ENCODE peak calls at places on chromosomes 13 and 19, in four cellular contexts. One of them, this sample, is unnamed.

GRCh38 chr13:40452741-40453665 is 213.4 kb downstream of the FOXO1 start:
- DNase-seq in A549: no peak
- DNase-seq in GM12878: no peak
- DNase-seq in fibroblast of lung: peak
- DNase-seq in this sample: peak

GRCh38 chr19:49212302-49212701 is 54.7 kb downstream of the TRPM4 start:
- DNase-seq in A549: no peak
- DNase-seq in GM12878: no peak
- DNase-seq in fibroblast of lung: no peak
- DNase-seq in this sample: no peak

GRCh38 chr13:44252938-44253337 is 120.7 kb upstream of the SERP2 start:
- DNase-seq in A549: no peak
- DNase-seq in GM12878: no peak
- DNase-seq in fibroblast of lung: no peak
- DNase-seq in this sample: no peak

GRCh38 chr19:7925171-7925837 is 631 bp downstream of the CTXN1 start:
- DNase-seq in A549: peak
- DNase-seq in GM12878: no peak
- DNase-seq in fibroblast of lung: peak
- DNase-seq in this sample: peak

GRCh38 chr13:64774915-64775314 is 2455.2 kb downstream of the PCDH9 start:
- DNase-seq in A549: no peak
- DNase-seq in GM12878: no peak
- DNase-seq in fibroblast of lung: no peak
- DNase-seq in this sample: no peak

GRCh38 chr19:51296331-51297093 is 14.9 kb upstream of the IGLON5 start:
- DNase-seq in A549: no peak
- DNase-seq in GM12878: no peak
- DNase-seq in fibroblast of lung: no peak
- DNase-seq in this sample: no peak

GRCh38 chr13:44199627-44200207 is 173.9 kb upstream of the SERP2 start:
- DNase-seq in A549: no peak
- DNase-seq in GM12878: no peak
- DNase-seq in fibroblast of lung: no peak
- DNase-seq in this sample: no peak

GRCh38 chr13:30869491-30869890 is 36.6 kb upstream of the MEDAG start:
- DNase-seq in A549: no peak
- DNase-seq in GM12878: no peak
- DNase-seq in fibroblast of lung: peak
- DNase-seq in this sample: peak

GRCh38 chr13:32117696-32118095 is 86.1 kb downstream of the FRY start:
- DNase-seq in A549: no peak
- DNase-seq in GM12878: no peak
- DNase-seq in fibroblast of lung: no peak
- DNase-seq in this sample: no peak

GRCh38 chr13:97192166-97192565 is 30.0 kb upstream of the MBNL2 start:
- DNase-seq in A549: no peak
- DNase-seq in GM12878: no peak
- DNase-seq in fibroblast of lung: no peak
- DNase-seq in this sample: no peak

GRCh38 chr13:91046715-91047327 is 300.7 kb upstream of the MIR17HG start:
- DNase-seq in A549: no peak
- DNase-seq in GM12878: no peak
- DNase-seq in fibroblast of lung: no peak
- DNase-seq in this sample: no peak

GRCh38 chr19:35845215-35846037 is 6.9 kb downstream of the NPHS1 start:
- DNase-seq in A549: peak
- DNase-seq in GM12878: no peak
- DNase-seq in fibroblast of lung: no peak
- DNase-seq in this sample: peak

GRCh38 chr19:33674575-33675367 is 53.0 kb downstream of the CHST8 start:
- DNase-seq in A549: no peak
- DNase-seq in GM12878: no peak
- DNase-seq in fibroblast of lung: no peak
- DNase-seq in this sample: no peak

GRCh38 chr19:50657672-50658437 is 8.6 kb downstream of the C19orf81 start:
- DNase-seq in A549: peak
- DNase-seq in GM12878: peak
- DNase-seq in fibroblast of lung: peak
- DNase-seq in this sample: peak

GRCh38 chr19:37303591-37304171 is 67.2 kb upstream of the ZNF527 start:
- DNase-seq in A549: no peak
- DNase-seq in GM12878: no peak
- DNase-seq in fibroblast of lung: no peak
- DNase-seq in this sample: no peak

GRCh38 chr19:32345261-32346207 is at the start of gene ZNF507:
- DNase-seq in A549: peak
- DNase-seq in GM12878: no peak
- DNase-seq in fibroblast of lung: peak
- DNase-seq in this sample: peak

GRCh38 chr13:24660023-24660806 is 20.0 kb upstream of the ATP12A start:
- DNase-seq in A549: no peak
- DNase-seq in GM12878: no peak
- DNase-seq in fibroblast of lung: no peak
- DNase-seq in this sample: no peak

GRCh38 chr19:3670796-3671679 is 29.2 kb downstream of the PIP5K1C start:
- DNase-seq in A549: no peak
- DNase-seq in GM12878: no peak
- DNase-seq in fibroblast of lung: peak
- DNase-seq in this sample: peak

GRCh38 chr19:38059897-38060296 is 152.9 kb downstream of the SIPA1L3 start:
- DNase-seq in A549: no peak
- DNase-seq in GM12878: no peak
- DNase-seq in fibroblast of lung: no peak
- DNase-seq in this sample: no peak

GRCh38 chr19:41265376-41266153 is 1.4 kb downstream of the HNRNPUL1 start:
- DNase-seq in A549: peak
- DNase-seq in GM12878: no peak
- DNase-seq in fibroblast of lung: peak
- DNase-seq in this sample: peak

GRCh38 chr13:39760521-39760920 is 105.1 kb downstream of the COG6 start:
- DNase-seq in A549: no peak
- DNase-seq in GM12878: no peak
- DNase-seq in fibroblast of lung: no peak
- DNase-seq in this sample: no peak

GRCh38 chr19:4523306-4524110 is 5.2 kb upstream of the PLIN4 start:
- DNase-seq in A549: peak
- DNase-seq in GM12878: no peak
- DNase-seq in fibroblast of lung: peak
- DNase-seq in this sample: peak

GRCh38 chr19:6125571-6125989 is 9.9 kb upstream of the ACSBG2 start:
- DNase-seq in A549: no peak
- DNase-seq in GM12878: peak
- DNase-seq in fibroblast of lung: peak
- DNase-seq in this sample: peak

GRCh38 chr19:33134571-33135041 is 2.7 kb downstream of the WDR88 start:
- DNase-seq in A549: no peak
- DNase-seq in GM12878: no peak
- DNase-seq in fibroblast of lung: no peak
- DNase-seq in this sample: no peak

GRCh38 chr19:35363711-35364425 is 5.6 kb downstream of the FFAR3 start:
- DNase-seq in A549: no peak
- DNase-seq in GM12878: no peak
- DNase-seq in fibroblast of lung: no peak
- DNase-seq in this sample: no peak

GRCh38 chr13:92547256-92547655 is 679.4 kb upstream of the GPC6 start:
- DNase-seq in A549: no peak
- DNase-seq in GM12878: no peak
- DNase-seq in fibroblast of lung: peak
- DNase-seq in this sample: no peak

GRCh38 chr19:3123956-3124355 is 11.9 kb upstream of the GNA15 start:
- DNase-seq in A549: no peak
- DNase-seq in GM12878: no peak
- DNase-seq in fibroblast of lung: no peak
- DNase-seq in this sample: no peak

GRCh38 chr13:93244141-93244917 is 17.7 kb downstream of the GPC6 start:
- DNase-seq in A549: no peak
- DNase-seq in GM12878: no peak
- DNase-seq in fibroblast of lung: peak
- DNase-seq in this sample: peak

GRCh38 chr19:5960005-5961001 is 17.6 kb downstream of the RANBP3 start:
- DNase-seq in A549: no peak
- DNase-seq in GM12878: no peak
- DNase-seq in fibroblast of lung: no peak
- DNase-seq in this sample: no peak

GRCh38 chr13:24865158-24865557 is 101.2 kb downstream of the RNF17 start:
- DNase-seq in A549: no peak
- DNase-seq in GM12878: no peak
- DNase-seq in fibroblast of lung: no peak
- DNase-seq in this sample: peak

GRCh38 chr19:18450934-18451836 is 13.3 kb upstream of the ISYNA1 start:
- DNase-seq in A549: no peak
- DNase-seq in GM12878: no peak
- DNase-seq in fibroblast of lung: no peak
- DNase-seq in this sample: peak

GRCh38 chr13:100673831-100674362 is 698 bp downstream of the TMTC4 start:
- DNase-seq in A549: peak
- DNase-seq in GM12878: no peak
- DNase-seq in fibroblast of lung: peak
- DNase-seq in this sample: peak

GRCh38 chr13:110290811-110291210 is 16.1 kb downstream of the COL4A1 start:
- DNase-seq in A549: no peak
- DNase-seq in GM12878: no peak
- DNase-seq in fibroblast of lung: no peak
- DNase-seq in this sample: no peak

GRCh38 chr13:99067160-99067985 is 89.5 kb upstream of the DOCK9 start:
- DNase-seq in A549: peak
- DNase-seq in GM12878: no peak
- DNase-seq in fibroblast of lung: peak
- DNase-seq in this sample: peak

GRCh38 chr13:111880185-111880584 is 186.8 kb upstream of the SOX1 start:
- DNase-seq in A549: no peak
- DNase-seq in GM12878: no peak
- DNase-seq in fibroblast of lung: no peak
- DNase-seq in this sample: no peak

GRCh38 chr19:1858412-1859081 is 4.8 kb downstream of the KLF16 start:
- DNase-seq in A549: no peak
- DNase-seq in GM12878: no peak
- DNase-seq in fibroblast of lung: no peak
- DNase-seq in this sample: no peak
- H3K4me2 ChIP-seq in A549: peak
- H3K4me2 ChIP-seq in GM12878: peak
- H3K4me2 ChIP-seq in fibroblast of lung: no peak
- H3K4me2 ChIP-seq in this sample: no peak

GRCh38 chr19:39727070-39727800 is 10.6 kb downstream of the CLC start:
- DNase-seq in A549: no peak
- DNase-seq in GM12878: peak
- DNase-seq in fibroblast of lung: no peak
- DNase-seq in this sample: no peak
- H3K4me3 ChIP-seq in A549: no peak
- H3K4me3 ChIP-seq in GM12878: no peak
- H3K4me3 ChIP-seq in fibroblast of lung: no peak
- H3K4me3 ChIP-seq in this sample: no peak

GRCh38 chr19:28435551-28436261 is 777.2 kb downstream of the UQCRFS1 start:
- DNase-seq in A549: no peak
- DNase-seq in GM12878: no peak
- DNase-seq in fibroblast of lung: no peak
- DNase-seq in this sample: no peak
- H3K4me2 ChIP-seq in A549: no peak
- H3K4me2 ChIP-seq in GM12878: no peak
- H3K4me2 ChIP-seq in fibroblast of lung: no peak
- H3K4me2 ChIP-seq in this sample: no peak

GRCh38 chr13:28621439-28621838 is 37.5 kb upstream of the POMP start:
- DNase-seq in A549: no peak
- DNase-seq in GM12878: no peak
- DNase-seq in fibroblast of lung: no peak
- DNase-seq in this sample: no peak
- H3K4me3 ChIP-seq in A549: no peak
- H3K4me3 ChIP-seq in GM12878: no peak
- H3K4me3 ChIP-seq in fibroblast of lung: no peak
- H3K4me3 ChIP-seq in this sample: no peak

GRCh38 chr19:21482863-21483276 is 22.5 kb upstream of the ZNF429 start:
- DNase-seq in A549: no peak
- DNase-seq in GM12878: no peak
- DNase-seq in fibroblast of lung: peak
- DNase-seq in this sample: peak
- H3K4me2 ChIP-seq in A549: no peak
- H3K4me2 ChIP-seq in GM12878: no peak
- H3K4me2 ChIP-seq in fibroblast of lung: no peak
- H3K4me2 ChIP-seq in this sample: no peak

GRCh38 chr19:52366414-52366824 is 3.3 kb upstream of the ZNF880 start:
- DNase-seq in A549: no peak
- DNase-seq in GM12878: no peak
- DNase-seq in fibroblast of lung: no peak
- DNase-seq in this sample: no peak
- H3K4me3 ChIP-seq in A549: no peak
- H3K4me3 ChIP-seq in GM12878: no peak
- H3K4me3 ChIP-seq in fibroblast of lung: no peak
- H3K4me3 ChIP-seq in this sample: no peak

This sample was measured in GM23248.